ENCODE peak calls at places on chromosomes 12 and 14, in four cellular contexts. D, Z, E and F are unnamed samples.
A peak's percentile ranks its signal among the peaks of the same experiment; 100 is the strongest.

GRCh38 chr12:106058256-106059182 is 80.2 kb downstream of the NUAK1 start:
- DNase-seq in D (no peak), Z (no peak), E (no peak), F (peak; percentile 34)

GRCh38 chr14:32635103-32635719 is 303.5 kb upstream of the NPAS3 start:
- DNase-seq in D (no peak), Z (no peak), E (no peak), F (peak; percentile 76)

GRCh38 chr12:2339022-2339431 is 286.2 kb downstream of the CACNA1C start:
- DNase-seq in D (no peak), Z (no peak), E (no peak), F (peak; percentile 87)

GRCh38 chr12:356276-356988 is 32.7 kb downstream of the KDM5A start:
- DNase-seq in D (peak; percentile 60), Z (no peak), E (no peak), F (peak; percentile 74)

GRCh38 chr12:3973269-3973884 is 100.2 kb upstream of the PARP11 start:
- DNase-seq in D (no peak), Z (no peak), E (no peak), F (no peak)

GRCh38 chr12:9381619-9382018 is 173.4 kb upstream of the PZP start:
- DNase-seq in D (no peak), Z (peak; percentile 19), E (no peak), F (no peak)

GRCh38 chr12:109458086-109458485 is 19.0 kb downstream of the KCTD10 start:
- DNase-seq in D (no peak), Z (no peak), E (no peak), F (peak; percentile 60)

GRCh38 chr12:93790472-93791152 is 113.4 kb downstream of the CRADD start:
- DNase-seq in D (no peak), Z (no peak), E (no peak), F (peak; percentile 90)

GRCh38 chr12:108418162-108418561 is 79.1 kb upstream of the CMKLR1 start:
- DNase-seq in D (no peak), Z (no peak), E (no peak), F (no peak)

GRCh38 chr14:33642080-33642479 is 308.8 kb downstream of the EGLN3 start:
- DNase-seq in D (no peak), Z (no peak), E (peak; percentile 82), F (no peak)

GRCh38 chr14:43479751-43480150 is 1027.3 kb downstream of the FSCB start:
- DNase-seq in D (no peak), Z (no peak), E (no peak), F (no peak)

GRCh38 chr14:22319526-22320352 is 269.3 kb downstream of the DAD1 start:
- DNase-seq in D (peak; percentile 62), Z (peak; percentile 80), E (peak; percentile 67), F (peak; percentile 63)

GRCh38 chr12:28027328-28027727 is 54.8 kb upstream of the PTHLH start:
- DNase-seq in D (no peak), Z (no peak), E (no peak), F (peak; percentile 11)

GRCh38 chr14:52935847-52936246 is 15.0 kb downstream of the FERMT2 start:
- DNase-seq in D (no peak), Z (no peak), E (no peak), F (no peak)

GRCh38 chr14:52937306-52937705 is 13.5 kb downstream of the FERMT2 start:
- DNase-seq in D (no peak), Z (no peak), E (no peak), F (no peak)

GRCh38 chr14:52937869-52938268 is 13.0 kb downstream of the FERMT2 start:
- DNase-seq in D (no peak), Z (no peak), E (no peak), F (no peak)

GRCh38 chr14:52934762-52935161 is 16.1 kb downstream of the FERMT2 start:
- DNase-seq in D (no peak), Z (peak; percentile 55), E (no peak), F (no peak)

GRCh38 chr14:52936437-52936836 is 14.4 kb downstream of the FERMT2 start:
- DNase-seq in D (no peak), Z (no peak), E (no peak), F (no peak)
- H3K27ac ChIP-seq in D (no peak overlapping the region), Z (no peak overlapping the region), E (no peak overlapping the region), F (no peak overlapping the region)

DNA sequence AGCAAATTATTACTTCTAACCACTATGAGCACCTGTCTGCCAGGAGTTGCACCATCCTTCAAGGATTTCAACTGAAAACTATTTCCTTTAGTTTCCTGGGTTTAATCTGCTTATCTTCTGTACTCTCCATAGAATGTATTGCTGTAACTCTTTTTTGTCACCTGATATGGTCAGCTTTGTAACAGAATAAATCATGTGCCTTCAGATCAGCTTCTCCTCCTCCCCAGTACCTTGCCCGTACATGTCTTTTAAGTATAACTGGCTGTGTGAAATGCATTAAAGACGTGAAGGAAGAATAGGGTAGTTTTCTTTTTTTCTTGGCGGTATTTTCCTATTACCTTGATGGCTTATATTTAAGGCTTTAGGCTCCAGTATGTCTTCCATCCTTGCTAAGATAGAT is 200.4 kb upstream of the NAV3 start:
- DNase-seq in D (no peak), Z (no peak), E (no peak), F (no peak)
- H3K27ac ChIP-seq in D (no peak overlapping the region), Z (no peak overlapping the region), E (no peak overlapping the region), F (no peak overlapping the region)

GRCh38 chr12:112907415-112908157 is 824 bp downstream of the OAS1 start:
- DNase-seq in D (no peak), Z (no peak), E (no peak), F (no peak)
- H3K27ac ChIP-seq in D (no peak overlapping the region), Z (peak overlapping the region; percentile 45), E (no peak overlapping the region), F (no peak overlapping the region)

GRCh38 chr12:42590324-42590934 is 883 bp upstream of the PRICKLE1 start:
- DNase-seq in D (peak; percentile 29), Z (no peak), E (peak; percentile 39), F (peak; percentile 27)

GRCh38 chr12:42589465-42590323 is at the start of gene PRICKLE1:
- DNase-seq in D (peak; percentile 27), Z (no peak), E (peak; percentile 81), F (peak; percentile 81)

GRCh38 chr12:42587564-42588307 is 1.8 kb downstream of the PRICKLE1 start:
- DNase-seq in D (no peak), Z (peak; percentile 10), E (no peak), F (no peak)

GRCh38 chr12:42588981-42589464 is 523 bp downstream of the PRICKLE1 start:
- DNase-seq in D (no peak), Z (no peak), E (peak; percentile 84), F (peak; percentile 48)

GRCh38 chr12:42588308-42588836 is 1.2 kb downstream of the PRICKLE1 start:
- DNase-seq in D (no peak), Z (no peak), E (no peak), F (no peak)
- H3K27ac ChIP-seq in D (no peak overlapping the region), Z (no peak overlapping the region), E (no peak overlapping the region), F (no peak overlapping the region)

GRCh38 chr14:56273151-56273550 is 154.9 kb downstream of the PELI2 start:
- DNase-seq in D (peak; percentile 22), Z (no peak), E (no peak), F (peak; percentile 15)
- H3K27ac ChIP-seq in D (no peak overlapping the region), Z (no peak overlapping the region), E (no peak overlapping the region), F (no peak overlapping the region)